ENCODE peak calls at places on chromosomes 16 and 17, in nine cellular contexts. One of them, this sample, is unnamed.

GRCh38 chr16:53714080-53715050 is 10.4 kb downstream of the FTO start:
- DNase-seq in dorsolateral prefrontal cortex: no peak
- DNase-seq in IMR-90: no peak
- DNase-seq in OCI-LY7: no peak
- DNase-seq in AG09309: no peak
- DNase-seq in GM06990: no peak
- DNase-seq in fibroblast of mammary gland: peak
- DNase-seq in lower lobe of right lung: no peak
- DNase-seq in uterus: peak
- DNase-seq in this sample: peak

GRCh38 chr17:83147285-83147684 is 67.9 kb downstream of the METRNL start:
- DNase-seq in dorsolateral prefrontal cortex: no peak
- DNase-seq in IMR-90: no peak
- DNase-seq in OCI-LY7: no peak
- DNase-seq in AG09309: no peak
- DNase-seq in GM06990: no peak
- DNase-seq in fibroblast of mammary gland: no peak
- DNase-seq in lower lobe of right lung: no peak
- DNase-seq in uterus: no peak
- DNase-seq in this sample: no peak

GRCh38 chr16:1003551-1004347 is 22.2 kb downstream of the SOX8 start:
- DNase-seq in dorsolateral prefrontal cortex: no peak
- DNase-seq in IMR-90: peak
- DNase-seq in OCI-LY7: no peak
- DNase-seq in AG09309: no peak
- DNase-seq in GM06990: no peak
- DNase-seq in fibroblast of mammary gland: peak
- DNase-seq in lower lobe of right lung: no peak
- DNase-seq in uterus: no peak
- DNase-seq in this sample: no peak

GRCh38 chr17:17900615-17901520 is 64.1 kb upstream of the SREBF1 start:
- DNase-seq in dorsolateral prefrontal cortex: no peak
- DNase-seq in IMR-90: peak
- DNase-seq in OCI-LY7: no peak
- DNase-seq in AG09309: peak
- DNase-seq in GM06990: no peak
- DNase-seq in fibroblast of mammary gland: peak
- DNase-seq in lower lobe of right lung: peak
- DNase-seq in uterus: peak
- DNase-seq in this sample: peak

GRCh38 chr17:57434361-57434760 is 178.0 kb downstream of the MSI2 start:
- DNase-seq in dorsolateral prefrontal cortex: no peak
- DNase-seq in IMR-90: no peak
- DNase-seq in OCI-LY7: no peak
- DNase-seq in AG09309: no peak
- DNase-seq in GM06990: no peak
- DNase-seq in fibroblast of mammary gland: no peak
- DNase-seq in lower lobe of right lung: no peak
- DNase-seq in uterus: no peak
- DNase-seq in this sample: no peak

GRCh38 chr17:75864448-75864871 is 9.3 kb upstream of the WBP2 start:
- DNase-seq in dorsolateral prefrontal cortex: no peak
- DNase-seq in IMR-90: peak
- DNase-seq in OCI-LY7: peak
- DNase-seq in AG09309: no peak
- DNase-seq in GM06990: peak
- DNase-seq in fibroblast of mammary gland: peak
- DNase-seq in lower lobe of right lung: peak
- DNase-seq in uterus: peak
- DNase-seq in this sample: peak

GRCh38 chr16:19375561-19376158 is 42.0 kb upstream of the TMC5 start:
- DNase-seq in dorsolateral prefrontal cortex: no peak
- DNase-seq in IMR-90: peak
- DNase-seq in OCI-LY7: peak
- DNase-seq in AG09309: peak
- DNase-seq in GM06990: no peak
- DNase-seq in fibroblast of mammary gland: peak
- DNase-seq in lower lobe of right lung: no peak
- DNase-seq in uterus: peak
- DNase-seq in this sample: peak

GRCh38 chr17:7046127-7046724 is 2.3 kb upstream of the SLC16A11 start:
- DNase-seq in dorsolateral prefrontal cortex: peak
- DNase-seq in IMR-90: no peak
- DNase-seq in OCI-LY7: no peak
- DNase-seq in AG09309: no peak
- DNase-seq in GM06990: no peak
- DNase-seq in fibroblast of mammary gland: no peak
- DNase-seq in lower lobe of right lung: peak
- DNase-seq in uterus: no peak
- DNase-seq in this sample: no peak

GRCh38 chr16:65728172-65728571 is 606.3 kb upstream of the CDH11 start:
- DNase-seq in dorsolateral prefrontal cortex: no peak
- DNase-seq in IMR-90: no peak
- DNase-seq in OCI-LY7: no peak
- DNase-seq in AG09309: no peak
- DNase-seq in GM06990: no peak
- DNase-seq in fibroblast of mammary gland: no peak
- DNase-seq in lower lobe of right lung: no peak
- DNase-seq in uterus: no peak
- DNase-seq in this sample: no peak

GRCh38 chr16:86913886-86914285 is 335.5 kb downstream of the FOXL1 start:
- DNase-seq in dorsolateral prefrontal cortex: no peak
- DNase-seq in IMR-90: no peak
- DNase-seq in OCI-LY7: no peak
- DNase-seq in AG09309: no peak
- DNase-seq in GM06990: no peak
- DNase-seq in fibroblast of mammary gland: no peak
- DNase-seq in lower lobe of right lung: no peak
- DNase-seq in uterus: no peak
- DNase-seq in this sample: no peak

GRCh38 chr16:78987676-78988075 is 612.9 kb downstream of the MAF start:
- DNase-seq in dorsolateral prefrontal cortex: no peak
- DNase-seq in IMR-90: no peak
- DNase-seq in OCI-LY7: no peak
- DNase-seq in AG09309: no peak
- DNase-seq in GM06990: no peak
- DNase-seq in fibroblast of mammary gland: no peak
- DNase-seq in lower lobe of right lung: no peak
- DNase-seq in uterus: no peak
- DNase-seq in this sample: no peak

GRCh38 chr16:17205279-17206139 is 265.3 kb downstream of the XYLT1 start:
- DNase-seq in dorsolateral prefrontal cortex: no peak
- DNase-seq in IMR-90: peak
- DNase-seq in OCI-LY7: no peak
- DNase-seq in AG09309: peak
- DNase-seq in GM06990: no peak
- DNase-seq in fibroblast of mammary gland: peak
- DNase-seq in lower lobe of right lung: no peak
- DNase-seq in uterus: no peak
- DNase-seq in this sample: peak

GRCh38 chr17:32136856-32137255 is 5.4 kb upstream of the RHOT1 start:
- DNase-seq in dorsolateral prefrontal cortex: no peak
- DNase-seq in IMR-90: no peak
- DNase-seq in OCI-LY7: peak
- DNase-seq in AG09309: no peak
- DNase-seq in GM06990: no peak
- DNase-seq in fibroblast of mammary gland: no peak
- DNase-seq in lower lobe of right lung: no peak
- DNase-seq in uterus: no peak
- DNase-seq in this sample: no peak

GRCh38 chr17:60303406-60304099 is 88.4 kb downstream of the USP32 start:
- DNase-seq in dorsolateral prefrontal cortex: no peak
- DNase-seq in IMR-90: no peak
- DNase-seq in OCI-LY7: no peak
- DNase-seq in AG09309: no peak
- DNase-seq in GM06990: no peak
- DNase-seq in fibroblast of mammary gland: no peak
- DNase-seq in lower lobe of right lung: no peak
- DNase-seq in uterus: no peak
- DNase-seq in this sample: no peak

GRCh38 chr16:18931756-18932155 is 5.5 kb upstream of the SMG1 start:
- DNase-seq in dorsolateral prefrontal cortex: no peak
- DNase-seq in IMR-90: no peak
- DNase-seq in OCI-LY7: peak
- DNase-seq in AG09309: no peak
- DNase-seq in GM06990: peak
- DNase-seq in fibroblast of mammary gland: no peak
- DNase-seq in lower lobe of right lung: no peak
- DNase-seq in uterus: no peak
- DNase-seq in this sample: no peak

GRCh38 chr16:69316595-69317034 is 5.5 kb downstream of the VPS4A start:
- DNase-seq in dorsolateral prefrontal cortex: no peak
- DNase-seq in IMR-90: no peak
- DNase-seq in OCI-LY7: no peak
- DNase-seq in AG09309: no peak
- DNase-seq in GM06990: no peak
- DNase-seq in fibroblast of mammary gland: no peak
- DNase-seq in lower lobe of right lung: no peak
- DNase-seq in uterus: no peak
- DNase-seq in this sample: no peak

GRCh38 chr17:41724476-41725030 is 9.9 kb downstream of the HAP1 start:
- DNase-seq in dorsolateral prefrontal cortex: no peak
- DNase-seq in IMR-90: no peak
- DNase-seq in OCI-LY7: no peak
- DNase-seq in AG09309: no peak
- DNase-seq in GM06990: no peak
- DNase-seq in fibroblast of mammary gland: no peak
- DNase-seq in lower lobe of right lung: no peak
- DNase-seq in uterus: no peak
- DNase-seq in this sample: no peak

GRCh38 chr17:58517378-58517927 is 3.0 kb upstream of the MTMR4 start:
- DNase-seq in dorsolateral prefrontal cortex: no peak
- DNase-seq in IMR-90: no peak
- DNase-seq in OCI-LY7: no peak
- DNase-seq in AG09309: no peak
- DNase-seq in GM06990: no peak
- DNase-seq in fibroblast of mammary gland: no peak
- DNase-seq in lower lobe of right lung: no peak
- DNase-seq in uterus: no peak
- DNase-seq in this sample: no peak

GRCh38 chr17:35022536-35023063 is 40.9 kb downstream of the RFFL start:
- DNase-seq in dorsolateral prefrontal cortex: peak
- DNase-seq in IMR-90: peak
- DNase-seq in OCI-LY7: no peak
- DNase-seq in AG09309: peak
- DNase-seq in GM06990: peak
- DNase-seq in fibroblast of mammary gland: peak
- DNase-seq in lower lobe of right lung: peak
- DNase-seq in uterus: peak
- DNase-seq in this sample: peak
- TF ChIP-seq CTCF in dorsolateral prefrontal cortex: no peak
- TF ChIP-seq CTCF in IMR-90: peak
- TF ChIP-seq CTCF in OCI-LY7: no peak
- TF ChIP-seq CTCF in AG09309: peak
- TF ChIP-seq CTCF in GM06990: no peak
- TF ChIP-seq CTCF in fibroblast of mammary gland: peak
- TF ChIP-seq CTCF in lower lobe of right lung: peak
- TF ChIP-seq CTCF in uterus: no peak
- TF ChIP-seq CTCF in this sample: peak

GRCh38 chr16:84970447-84971127 is 40.7 kb downstream of the ZDHHC7 start:
- DNase-seq in dorsolateral prefrontal cortex: peak
- DNase-seq in IMR-90: peak
- DNase-seq in OCI-LY7: peak
- DNase-seq in AG09309: no peak
- DNase-seq in GM06990: peak
- DNase-seq in fibroblast of mammary gland: peak
- DNase-seq in lower lobe of right lung: peak
- DNase-seq in uterus: peak
- DNase-seq in this sample: peak
- H3K4me3 ChIP-seq in dorsolateral prefrontal cortex: no peak
- H3K4me3 ChIP-seq in IMR-90: no peak
- H3K4me3 ChIP-seq in OCI-LY7: no peak
- H3K4me3 ChIP-seq in AG09309: no peak
- H3K4me3 ChIP-seq in GM06990: no peak
- H3K4me3 ChIP-seq in fibroblast of mammary gland: no peak
- H3K4me3 ChIP-seq in lower lobe of right lung: no peak
- H3K4me3 ChIP-seq in uterus: no peak
- H3K4me3 ChIP-seq in this sample: no peak

DNA sequence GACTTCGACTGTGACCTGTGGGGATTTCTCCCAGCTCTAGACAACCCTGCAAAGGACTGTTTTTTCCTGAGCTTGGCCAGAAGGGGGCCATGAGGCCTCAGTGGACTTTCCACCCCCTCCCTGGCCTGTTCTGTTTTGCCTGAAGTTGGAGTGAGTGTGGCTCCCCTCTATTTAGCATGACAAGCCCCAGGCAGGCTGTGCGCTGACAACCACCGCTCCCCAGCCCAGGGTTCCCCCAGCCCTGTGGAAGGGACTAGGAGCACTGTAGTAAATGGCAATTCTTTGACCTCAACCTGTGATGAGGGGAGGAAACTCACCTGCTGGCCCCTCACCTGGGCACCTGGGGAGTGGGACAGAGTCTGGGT is 19.3 kb downstream of the NGFR start:
- DNase-seq in dorsolateral prefrontal cortex: peak
- DNase-seq in IMR-90: no peak
- DNase-seq in OCI-LY7: no peak
- DNase-seq in AG09309: no peak
- DNase-seq in GM06990: no peak
- DNase-seq in fibroblast of mammary gland: peak
- DNase-seq in lower lobe of right lung: no peak
- DNase-seq in uterus: peak
- DNase-seq in this sample: peak
- TF ChIP-seq CTCF in dorsolateral prefrontal cortex: no peak
- TF ChIP-seq CTCF in IMR-90: peak
- TF ChIP-seq CTCF in OCI-LY7: no peak
- TF ChIP-seq CTCF in AG09309: peak
- TF ChIP-seq CTCF in GM06990: peak
- TF ChIP-seq CTCF in fibroblast of mammary gland: peak
- TF ChIP-seq CTCF in lower lobe of right lung: no peak
- TF ChIP-seq CTCF in uterus: peak
- TF ChIP-seq CTCF in this sample: peak

DNA sequence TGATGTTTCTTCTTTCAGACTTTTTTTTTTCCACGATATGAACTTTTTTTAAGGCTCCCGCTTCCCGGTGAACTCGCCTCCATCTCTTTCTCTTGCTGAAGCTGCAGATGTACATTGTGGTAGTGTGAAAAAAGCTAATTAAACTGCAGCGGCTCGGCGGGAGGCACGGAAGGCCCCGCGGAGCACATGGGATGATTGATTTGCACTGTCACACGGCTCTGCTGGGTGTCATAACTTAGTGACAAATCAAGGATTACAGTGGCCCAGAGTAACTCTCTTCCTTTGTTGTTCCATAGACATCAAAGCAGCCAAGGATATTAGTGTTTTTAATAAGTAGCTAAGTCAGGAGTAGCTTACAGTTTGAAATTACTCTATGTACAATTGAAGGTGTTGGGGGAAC is 196.2 kb downstream of the AXIN2 start:
- DNase-seq in dorsolateral prefrontal cortex: no peak
- DNase-seq in IMR-90: no peak
- DNase-seq in OCI-LY7: no peak
- DNase-seq in AG09309: no peak
- DNase-seq in GM06990: no peak
- DNase-seq in fibroblast of mammary gland: no peak
- DNase-seq in lower lobe of right lung: no peak
- DNase-seq in uterus: no peak
- DNase-seq in this sample: no peak
- H3K4me3 ChIP-seq in dorsolateral prefrontal cortex: no peak
- H3K4me3 ChIP-seq in IMR-90: no peak
- H3K4me3 ChIP-seq in OCI-LY7: no peak
- H3K4me3 ChIP-seq in AG09309: no peak
- H3K4me3 ChIP-seq in GM06990: no peak
- H3K4me3 ChIP-seq in fibroblast of mammary gland: no peak
- H3K4me3 ChIP-seq in lower lobe of right lung: no peak
- H3K4me3 ChIP-seq in uterus: no peak
- H3K4me3 ChIP-seq in this sample: no peak

This sample was measured in fibroblast of villous mesenchyme.